ENCODE peak calls at places on chromosomes 6 and 20, in six cellular contexts. Y, J, C, W, I and R are unnamed samples.

GRCh38 chr20:20546402-20546801 is 166.0 kb downstream of the RALGAPA2 start:
- DNase-seq in Y (no peak), J (no peak), C (no peak), W (no peak), I (no peak), R (no peak)

GRCh38 chr6:124947821-124948451 is 14.3 kb upstream of the RNF217 start:
- DNase-seq in Y (no peak), J (no peak), C (no peak), W (no peak), I (no peak), R (no peak)

GRCh38 chr6:44074383-44075136 is 52.7 kb downstream of the MRPL14 start:
- DNase-seq in Y (peak; percentile 67), J (peak; percentile 67), C (peak; percentile 80), W (peak; percentile 78), I (peak; percentile 75), R (peak; percentile 88)

GRCh38 chr6:169954977-169955376 is 203.6 kb downstream of the ERMARD start:
- DNase-seq in Y (no peak), J (no peak), C (no peak), W (no peak), I (no peak), R (no peak)

GRCh38 chr20:62615750-62616251 is 26.5 kb upstream of the SLCO4A1 start:
- DNase-seq in Y (no peak), J (no peak), C (no peak), W (no peak), I (no peak), R (no peak)

GRCh38 chr6:11393713-11394627 is 143.6 kb upstream of the TMEM170B start:
- DNase-seq in Y (no peak), J (no peak), C (no peak), W (peak; percentile 54), I (no peak), R (peak; percentile 24)

GRCh38 chr6:10633216-10633615 is 61.2 kb downstream of the C6orf52 start:
- DNase-seq in Y (peak; percentile 76), J (peak; percentile 45), C (no peak), W (peak; percentile 13), I (peak; percentile 36), R (peak; percentile 98)

GRCh38 chr6:117840541-117840983 is 66.5 kb upstream of the SLC35F1 start:
- DNase-seq in Y (peak; percentile 41), J (peak; percentile 53), C (peak; percentile 10), W (peak; percentile 68), I (no peak), R (peak; percentile 69)

GRCh38 chr6:166626177-166627038 is 643 bp downstream of the RPS6KA2 start:
- DNase-seq in Y (peak; percentile 60), J (no peak), C (no peak), W (no peak), I (no peak), R (peak; percentile 63)

GRCh38 chr6:110944681-110945151 is 13.8 kb upstream of the GTF3C6 start:
- DNase-seq in Y (peak; percentile 39), J (peak; percentile 86), C (peak; percentile 33), W (peak; percentile 9), I (peak; percentile 94), R (peak; percentile 82)

GRCh38 chr20:51020657-51021056 is 2.2 kb downstream of the KCNG1 start:
- DNase-seq in Y (no peak), J (no peak), C (no peak), W (no peak), I (no peak), R (no peak)
- H3K4me3 ChIP-seq in Y (no peak overlapping the region), J (no peak overlapping the region), C (no peak overlapping the region), W (no peak overlapping the region), I (no peak overlapping the region), R (no peak overlapping the region)

DNA sequence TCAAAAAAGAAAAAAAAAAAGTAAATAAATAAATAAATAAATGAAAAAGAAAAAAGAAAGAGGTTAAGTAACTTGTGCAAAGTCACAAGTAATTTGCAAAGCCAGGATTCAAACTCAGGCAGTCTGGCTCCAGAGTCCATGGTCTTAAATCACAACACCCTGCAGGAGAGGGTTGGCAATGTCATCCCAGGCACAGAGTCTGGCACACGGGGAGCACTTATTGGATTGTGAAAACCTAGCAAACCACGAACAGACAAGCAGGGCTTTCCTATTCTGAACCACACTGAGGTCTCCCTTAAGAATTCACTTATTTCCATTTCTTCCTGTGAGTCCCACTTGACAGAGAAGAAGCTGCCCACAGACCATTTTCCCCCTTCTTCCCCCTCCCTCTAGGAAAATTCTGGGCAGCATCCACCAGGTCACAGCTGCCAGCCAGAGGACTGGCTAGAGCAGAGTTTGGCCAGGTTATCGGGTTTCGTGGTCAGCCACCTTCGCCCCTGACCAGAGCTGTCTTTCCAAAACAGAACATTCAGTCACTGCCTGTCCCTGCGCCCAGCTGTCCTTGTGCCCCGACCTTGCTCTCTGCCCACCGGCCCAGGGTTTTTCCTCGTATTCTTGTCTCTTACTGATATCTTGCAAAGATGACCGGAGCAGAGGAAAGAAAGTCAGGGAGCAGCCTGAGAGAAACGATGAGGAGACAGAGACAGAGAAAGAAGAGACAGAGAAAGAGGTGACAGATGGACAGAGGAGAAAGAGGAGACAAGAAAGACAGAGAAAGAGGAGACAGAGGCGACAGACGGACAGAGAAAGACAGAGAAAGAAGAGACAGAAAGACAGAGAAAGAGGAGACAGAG is 106.4 kb upstream of the PTPN1 start:
- DNase-seq in Y (no peak), J (no peak), C (no peak), W (no peak), I (no peak), R (no peak)
- TF ChIP-seq MYC in Y (no peak), J (no peak), C (no peak), W (no peak), I (no peak), R (no peak)

GRCh38 chr6:15264412-15264811 is 18.5 kb downstream of the JARID2 start:
- DNase-seq in Y (no peak), J (no peak), C (no peak), W (no peak), I (no peak), R (no peak)

GRCh38 chr6:15264902-15265761 is 19.3 kb downstream of the JARID2 start:
- DNase-seq in Y (no peak), J (no peak), C (peak; percentile 51), W (no peak), I (no peak), R (no peak)

GRCh38 chr6:15266423-15266996 is 20.6 kb downstream of the JARID2 start:
- DNase-seq in Y (peak; percentile 53), J (no peak), C (peak; percentile 57), W (peak; percentile 82), I (no peak), R (peak; percentile 42)

GRCh38 chr6:15267221-15267620 is 21.4 kb downstream of the JARID2 start:
- DNase-seq in Y (no peak), J (no peak), C (no peak), W (no peak), I (no peak), R (no peak)

DNA sequence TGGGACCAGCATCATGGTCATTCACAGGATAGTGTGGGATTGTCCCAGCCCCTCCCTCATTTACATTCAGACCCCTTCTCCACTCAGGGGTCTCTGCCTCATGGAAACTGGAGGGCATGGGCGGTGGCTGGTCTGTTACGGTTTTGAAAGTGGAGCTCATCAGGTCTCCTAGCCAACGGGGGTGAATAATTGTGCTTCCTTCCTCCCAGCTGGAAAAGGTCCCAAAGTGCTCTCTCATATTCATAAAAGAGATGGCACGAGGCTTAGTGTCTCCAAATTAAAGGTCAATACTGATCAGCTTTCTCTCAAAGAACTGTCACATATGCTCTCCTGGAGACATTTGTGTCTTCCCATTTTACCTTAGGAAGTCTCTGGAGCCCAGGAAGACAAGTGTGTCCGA is 19.9 kb downstream of the JARID2 start:
- DNase-seq in Y (peak; percentile 29), J (no peak), C (no peak), W (no peak), I (no peak), R (no peak)
- H3K4me3 ChIP-seq in Y (peak overlapping the region; percentile 10), J (no peak overlapping the region), C (no peak overlapping the region), W (peak overlapping the region; percentile 35), I (peak overlapping the region; percentile 26), R (no peak overlapping the region)

DNA sequence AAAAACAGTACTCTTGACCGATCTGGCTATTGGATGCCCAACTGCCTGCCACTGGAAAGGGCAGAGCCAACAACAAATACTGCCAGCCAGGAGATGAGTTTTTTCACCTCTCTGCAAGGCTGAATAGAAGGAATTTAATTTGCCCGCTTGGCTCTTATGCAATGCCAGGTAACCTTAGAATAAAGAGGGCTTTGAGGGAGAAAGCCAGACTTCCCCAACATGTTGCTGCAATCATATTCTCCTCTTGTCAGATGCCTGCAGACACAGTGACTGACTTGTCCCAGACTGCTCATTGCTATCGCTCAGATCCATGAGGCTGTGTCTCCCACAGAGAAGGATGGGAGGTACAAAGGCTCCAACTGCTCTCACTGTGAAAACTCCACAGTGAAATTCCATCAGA is 517.1 kb upstream of the ID4 start:
- DNase-seq in Y (no peak), J (no peak), C (no peak), W (no peak), I (no peak), R (no peak)
- TF ChIP-seq MYC in Y (no peak), J (no peak), C (no peak), W (no peak), I (no peak), R (no peak)

GRCh38 chr6:127917766-127918165 is 16.9 kb upstream of the THEMIS start:
- DNase-seq in Y (no peak), J (no peak), C (no peak), W (no peak), I (no peak), R (no peak)
- H3K4me3 ChIP-seq in Y (no peak overlapping the region), J (no peak overlapping the region), C (no peak overlapping the region), W (no peak overlapping the region), I (no peak overlapping the region), R (no peak overlapping the region)

GRCh38 chr6:155481215-155481614 is 25.6 kb upstream of the NOX3 start:
- DNase-seq in Y (no peak), J (no peak), C (no peak), W (no peak), I (no peak), R (no peak)
- TF ChIP-seq MYC in Y (no peak), J (no peak), C (no peak), W (no peak), I (no peak), R (no peak)

GRCh38 chr6:53922571-53922981 is 127.8 kb downstream of the LRRC1 start:
- DNase-seq in Y (no peak), J (peak; percentile 16), C (no peak), W (peak; percentile 20), I (no peak), R (no peak)
- H3K4me3 ChIP-seq in Y (no peak overlapping the region), J (no peak overlapping the region), C (no peak overlapping the region), W (no peak overlapping the region), I (no peak overlapping the region), R (no peak overlapping the region)